ENCODE peak calls at places on chromosome 1, in nine cellular contexts. H, U, X, S, G, R, Q, M and C are unnamed samples.

GRCh38 chr1:29474274-29474824 is 238.0 kb downstream of the PTPRU start:
- DNase-seq in H (no peak), U (no peak), X (no peak), S (peak; percentile 36), G (no peak), R (no peak), Q (no peak), M (no peak), C (no peak)

GRCh38 chr1:243806310-243806709 is 43.7 kb downstream of the AKT3 start:
- DNase-seq in H (no peak), U (no peak), X (no peak), S (no peak), G (no peak), R (no peak), Q (no peak), M (no peak), C (no peak)

GRCh38 chr1:2978691-2979190 is 42.5 kb upstream of the ACTRT2 start:
- DNase-seq in H (no peak), U (peak; percentile 5), X (no peak), S (peak; percentile 28), G (no peak), R (no peak), Q (no peak), M (no peak), C (no peak)

GRCh38 chr1:82903626-82904025 is 1095.3 kb downstream of the TTLL7 start:
- DNase-seq in H (no peak), U (no peak), X (no peak), S (no peak), G (no peak), R (no peak), Q (no peak), M (no peak), C (no peak)

GRCh38 chr1:219331424-219331823 is 157.7 kb downstream of the LYPLAL1 start:
- DNase-seq in H (no peak), U (no peak), X (no peak), S (no peak), G (no peak), R (no peak), Q (no peak), M (peak; percentile 7), C (no peak)

GRCh38 chr1:90716243-90716551 is 905 bp downstream of the BARHL2 start:
- DNase-seq in H (no peak), U (no peak), X (no peak), S (no peak), G (no peak), R (no peak), Q (no peak), M (no peak), C (no peak)

GRCh38 chr1:201905234-201905890 is 16.7 kb downstream of the SHISA4 start:
- DNase-seq in H (no peak), U (no peak), X (no peak), S (no peak), G (no peak), R (no peak), Q (no peak), M (no peak), C (no peak)

GRCh38 chr1:233394860-233395717 is 67.6 kb downstream of the MAP3K21 start:
- DNase-seq in H (peak; percentile 46), U (no peak), X (peak; percentile 33), S (peak; percentile 72), G (peak; percentile 60), R (no peak), Q (no peak), M (no peak), C (no peak)

GRCh38 chr1:156319664-156320063 is 18.4 kb downstream of the CCT3 start:
- DNase-seq in H (no peak), U (no peak), X (peak; percentile 15), S (no peak), G (peak; percentile 58), R (no peak), Q (no peak), M (no peak), C (no peak)

DNA sequence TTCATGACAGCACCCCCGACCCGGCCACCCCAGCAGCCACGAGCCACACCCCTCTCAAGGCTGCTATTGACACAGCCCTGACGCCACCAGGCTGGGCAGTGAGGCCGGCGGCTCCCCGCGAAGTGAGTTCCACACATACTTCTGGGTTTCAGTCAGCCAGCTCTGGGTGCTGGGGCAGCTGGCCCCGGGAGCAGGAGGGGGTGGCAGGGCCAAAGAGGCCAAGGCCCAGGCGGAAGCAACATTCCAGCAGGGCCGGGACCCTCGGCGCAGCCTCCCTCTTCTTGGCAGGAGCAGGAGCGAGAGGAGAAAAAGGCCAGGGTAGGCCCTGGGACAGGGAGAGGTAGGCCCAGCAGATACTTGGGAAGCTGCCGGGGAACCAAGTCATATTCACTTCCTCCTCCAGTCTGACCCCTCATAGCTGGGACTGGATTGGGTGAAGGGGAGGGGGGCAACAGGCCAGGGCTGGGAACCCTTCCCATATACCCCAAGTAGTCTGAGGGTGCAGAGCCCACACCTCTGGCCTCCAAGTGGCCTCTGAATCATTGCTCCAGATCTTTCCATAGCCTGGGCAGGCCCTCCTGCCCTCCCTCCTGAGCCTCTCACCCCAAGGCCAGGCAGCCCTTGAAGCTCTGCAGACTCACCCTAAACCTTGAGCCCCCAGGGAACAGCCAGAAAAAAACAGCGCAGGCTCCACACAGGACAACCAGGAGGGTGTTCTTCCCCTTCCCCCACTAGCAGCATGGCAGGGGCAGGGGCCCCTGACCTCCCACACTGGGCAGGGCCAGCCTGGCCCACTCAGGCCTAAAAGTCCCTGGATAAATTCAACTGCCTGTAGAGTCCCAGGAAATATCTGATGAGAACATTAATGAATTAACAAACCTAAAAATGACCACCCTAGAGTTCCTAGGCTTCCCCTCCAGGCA is 5.7 kb downstream of the HSPG2 start:
- DNase-seq in H (no peak), U (peak; percentile 71), X (peak; percentile 59), S (peak; percentile 91), G (peak; percentile 88), R (peak; percentile 84), Q (no peak), M (peak; percentile 62), C (no peak)
- H3K27ac ChIP-seq in H (no peak overlapping the region), U (peak overlapping the region; percentile 93), X (peak overlapping the region; percentile 78), S (peak overlapping the region; percentile 86), G (peak overlapping the region; percentile 95), R (peak overlapping the region; percentile 86), Q (no peak overlapping the region), M (peak overlapping the region; percentile 68), C (no peak overlapping the region)

DNA sequence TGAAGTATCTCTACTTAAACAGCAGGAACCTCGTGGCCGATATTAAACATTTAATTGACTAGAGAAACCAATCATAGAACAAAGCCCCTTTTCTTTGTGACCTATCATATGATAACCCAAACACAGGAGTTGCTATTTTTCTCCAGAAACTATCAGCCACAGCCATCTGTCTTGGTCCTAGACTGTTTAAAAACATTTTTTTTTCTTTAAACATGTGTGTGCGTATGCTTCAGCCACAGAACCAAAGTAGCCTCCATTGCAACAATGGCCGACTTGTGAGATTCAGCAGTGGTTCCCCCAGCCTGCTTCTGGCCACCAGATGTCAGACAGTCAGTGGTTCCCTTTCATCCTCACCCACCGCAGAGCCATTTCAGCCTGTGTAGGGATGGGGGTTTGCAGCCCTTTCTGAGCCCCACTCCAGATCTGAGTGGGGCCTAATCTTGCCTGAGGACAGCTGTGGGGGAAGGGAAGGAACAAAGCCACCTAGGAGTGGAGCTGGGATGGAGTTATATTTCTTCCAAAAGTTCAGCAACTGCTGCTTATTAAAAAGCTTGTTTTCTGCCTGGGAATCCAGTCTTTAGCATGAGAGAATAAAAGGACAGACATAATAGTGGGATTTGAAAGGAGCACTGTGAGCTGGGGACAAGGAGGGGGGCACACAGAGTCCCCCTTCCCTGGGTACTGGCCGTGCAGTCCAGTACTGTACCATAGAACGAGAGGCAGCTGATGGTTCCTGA is 11.7 kb upstream of the IGSF3 start:
- DNase-seq in H (no peak), U (no peak), X (no peak), S (no peak), G (no peak), R (no peak), Q (no peak), M (no peak), C (no peak)
- TF ChIP-seq CTCF in H (no peak), U (no peak), X (no peak), S (no peak), G (no peak), R (no peak), Q (no peak), M (no peak), C (no peak)

GRCh38 chr1:66380452-66381212 is 153.3 kb upstream of the SGIP1 start:
- DNase-seq in H (no peak), U (no peak), X (no peak), S (no peak), G (no peak), R (peak; percentile 41), Q (no peak), M (no peak), C (no peak)

GRCh38 chr1:66384258-66384657 is 149.7 kb upstream of the SGIP1 start:
- DNase-seq in H (no peak), U (no peak), X (no peak), S (no peak), G (no peak), R (no peak), Q (no peak), M (no peak), C (no peak)

GRCh38 chr1:66381626-66382275 is 152.2 kb upstream of the SGIP1 start:
- DNase-seq in H (peak; percentile 61), U (no peak), X (no peak), S (no peak), G (no peak), R (no peak), Q (no peak), M (no peak), C (no peak)

GRCh38 chr1:66383168-66383567 is 150.8 kb upstream of the SGIP1 start:
- DNase-seq in H (no peak), U (no peak), X (no peak), S (no peak), G (no peak), R (no peak), Q (no peak), M (no peak), C (no peak)

GRCh38 chr1:66383602-66384001 is 150.4 kb upstream of the SGIP1 start:
- DNase-seq in H (no peak), U (no peak), X (no peak), S (no peak), G (no peak), R (no peak), Q (no peak), M (no peak), C (no peak)
- H3K9me3 ChIP-seq in H (peaks cover 19% of the 10 kb centered on the region), U (no peaks in the 10 kb centered on the region), X (no peaks in the 10 kb centered on the region), S (no peaks in the 10 kb centered on the region), G (no peaks in the 10 kb centered on the region), R (peaks cover 21% of the 10 kb centered on the region), Q (peaks cover 3% of the 10 kb centered on the region), M (no peaks in the 10 kb centered on the region), C (peaks cover 5% of the 10 kb centered on the region)

GRCh38 chr1:100722211-100722610 is 2.7 kb downstream of the VCAM1 start:
- DNase-seq in H (no peak), U (no peak), X (no peak), S (no peak), G (no peak), R (no peak), Q (no peak), M (no peak), C (no peak)

GRCh38 chr1:100718581-100718980 is 961 bp upstream of the VCAM1 start:
- DNase-seq in H (no peak), U (no peak), X (no peak), S (no peak), G (no peak), R (no peak), Q (no peak), M (no peak), C (no peak)

GRCh38 chr1:100721502-100722205 is 2.1 kb downstream of the VCAM1 start:
- DNase-seq in H (no peak), U (no peak), X (peak; percentile 59), S (peak; percentile 65), G (peak; percentile 94), R (peak; percentile 36), Q (no peak), M (no peak), C (no peak)

GRCh38 chr1:100719490-100719889 is at the start of gene VCAM1:
- DNase-seq in H (no peak), U (peak; percentile 17), X (no peak), S (peak; percentile 62), G (no peak), R (no peak), Q (no peak), M (no peak), C (no peak)

GRCh38 chr1:100720751-100721150 is 1.2 kb downstream of the VCAM1 start:
- DNase-seq in H (no peak), U (no peak), X (no peak), S (no peak), G (no peak), R (no peak), Q (no peak), M (no peak), C (no peak)
- H3K27ac ChIP-seq in H (no peak overlapping the region), U (no peak overlapping the region), X (no peak overlapping the region), S (peak overlapping the region; percentile 37), G (no peak overlapping the region), R (peak overlapping the region; percentile 30), Q (no peak overlapping the region), M (no peak overlapping the region), C (no peak overlapping the region)